ENCODE peak calls at places on chromosome 9, in seven cellular contexts. H, E, W, P, U, N and X are unnamed samples. For H3K36me3 and H3K4me1, the result is how much of the 10 kb centered on the place peaks cover.

GRCh38 chr9:131715906-131716305 is 24.0 kb downstream of the RAPGEF1 start:
- DNase-seq in H (peak), E (no peak), W (no peak), P (no peak), U (no peak), N (peak), X (no peak)

GRCh38 chr9:136265561-136266355 is 20.1 kb upstream of the QSOX2 start:
- DNase-seq in H (no peak), E (no peak), W (no peak), P (no peak), U (no peak), N (no peak), X (no peak)

GRCh38 chr9:127603226-127603625 is 8.9 kb upstream of the STXBP1 start:
- DNase-seq in H (no peak), E (no peak), W (no peak), P (no peak), U (no peak), N (no peak), X (no peak)

GRCh38 chr9:125043631-125044030 is 99.7 kb downstream of the SCAI start:
- DNase-seq in H (no peak), E (no peak), W (no peak), P (no peak), U (no peak), N (no peak), X (no peak)

GRCh38 chr9:119802621-119803020 is 433.4 kb upstream of the BRINP1 start:
- DNase-seq in H (peak), E (no peak), W (peak), P (no peak), U (no peak), N (peak), X (no peak)

GRCh38 chr9:117462926-117463325 is 48.1 kb upstream of the ASTN2 start:
- DNase-seq in H (no peak), E (no peak), W (no peak), P (no peak), U (no peak), N (no peak), X (no peak)

GRCh38 chr9:118059520-118060278 is 355.5 kb downstream of the TLR4 start:
- DNase-seq in H (peak), E (no peak), W (no peak), P (no peak), U (no peak), N (peak), X (no peak)

GRCh38 chr9:69671904-69672827 is at the start of gene APBA1:
- DNase-seq in H (peak), E (peak), W (peak), P (no peak), U (peak), N (peak), X (peak)

GRCh38 chr9:22033012-22033630 is 24.0 kb upstream of the CDKN2B start:
- DNase-seq in H (no peak), E (no peak), W (no peak), P (no peak), U (no peak), N (no peak), X (no peak)

GRCh38 chr9:129287595-129288305 is 109.7 kb upstream of the IER5L start:
- DNase-seq in H (peak), E (peak), W (peak), P (no peak), U (no peak), N (no peak), X (no peak)

GRCh38 chr9:107819772-107820171 is 330.2 kb upstream of the KLF4 start:
- DNase-seq in H (no peak), E (peak), W (no peak), P (no peak), U (no peak), N (peak), X (no peak)

GRCh38 chr9:16074962-16075361 is 522.1 kb downstream of the CCDC171 start:
- DNase-seq in H (no peak), E (no peak), W (no peak), P (no peak), U (no peak), N (no peak), X (no peak)

GRCh38 chr9:1462626-1463308 is 412.6 kb downstream of the DMRT2 start:
- DNase-seq in H (no peak), E (no peak), W (no peak), P (no peak), U (no peak), N (no peak), X (no peak)

GRCh38 chr9:21611896-21612295 is 129.8 kb upstream of the IFNE start:
- DNase-seq in H (no peak), E (no peak), W (no peak), P (peak), U (peak), N (no peak), X (no peak)

GRCh38 chr9:102434545-102434944 is 560.6 kb upstream of the CYLC2 start:
- DNase-seq in H (no peak), E (no peak), W (no peak), P (no peak), U (no peak), N (no peak), X (no peak)

GRCh38 chr9:92432350-92432749 is 8.1 kb upstream of the OMD start:
- DNase-seq in H (no peak), E (no peak), W (no peak), P (no peak), U (no peak), N (no peak), X (no peak)

GRCh38 chr9:92864152-92864551 is 13.7 kb downstream of the ZNF484 start:
- DNase-seq in H (no peak), E (no peak), W (no peak), P (no peak), U (no peak), N (no peak), X (no peak)

GRCh38 chr9:16867571-16868311 is 2.7 kb downstream of the BNC2 start:
- DNase-seq in H (no peak), E (no peak), W (no peak), P (no peak), U (no peak), N (no peak), X (no peak)

GRCh38 chr9:126299706-126300276 is 26.8 kb upstream of the MVB12B start:
- DNase-seq in H (no peak), E (no peak), W (no peak), P (no peak), U (no peak), N (no peak), X (no peak)

GRCh38 chr9:109935406-109936087 is 155.5 kb downstream of the PALM2AKAP2 start:
- DNase-seq in H (no peak), E (no peak), W (no peak), P (no peak), U (no peak), N (no peak), X (no peak)

GRCh38 chr9:112446518-112446917 is 40.1 kb upstream of the KIAA1958 start:
- DNase-seq in H (no peak), E (no peak), W (no peak), P (no peak), U (no peak), N (no peak), X (no peak)

GRCh38 chr9:97759611-97760288 is 62.6 kb upstream of the XPA start:
- DNase-seq in H (no peak), E (no peak), W (no peak), P (no peak), U (no peak), N (no peak), X (no peak)

GRCh38 chr9:125991886-125992529 is 244.8 kb downstream of the PBX3 start:
- DNase-seq in H (no peak), E (no peak), W (peak), P (no peak), U (no peak), N (peak), X (no peak)

GRCh38 chr9:101353683-101354082 is 31.1 kb downstream of the BAAT start:
- DNase-seq in H (no peak), E (no peak), W (no peak), P (no peak), U (no peak), N (no peak), X (no peak)

GRCh38 chr9:101352892-101353462 is 31.8 kb downstream of the BAAT start:
- DNase-seq in H (no peak), E (no peak), W (no peak), P (no peak), U (no peak), N (no peak), X (no peak)

GRCh38 chr9:101354143-101354764 is 30.6 kb downstream of the BAAT start:
- DNase-seq in H (no peak), E (no peak), W (no peak), P (no peak), U (no peak), N (no peak), X (no peak)

GRCh38 chr9:101356619-101357018 is 28.2 kb downstream of the BAAT start:
- DNase-seq in H (no peak), E (no peak), W (no peak), P (no peak), U (no peak), N (no peak), X (no peak)

GRCh38 chr9:101354765-101355708 is 29.8 kb downstream of the BAAT start:
- DNase-seq in H (no peak), E (no peak), W (no peak), P (no peak), U (no peak), N (no peak), X (no peak)
- H3K36me3 ChIP-seq in H (under half), E (under half), W (under half), P (under half), U (under half), N (under half), X (under half)

DNA sequence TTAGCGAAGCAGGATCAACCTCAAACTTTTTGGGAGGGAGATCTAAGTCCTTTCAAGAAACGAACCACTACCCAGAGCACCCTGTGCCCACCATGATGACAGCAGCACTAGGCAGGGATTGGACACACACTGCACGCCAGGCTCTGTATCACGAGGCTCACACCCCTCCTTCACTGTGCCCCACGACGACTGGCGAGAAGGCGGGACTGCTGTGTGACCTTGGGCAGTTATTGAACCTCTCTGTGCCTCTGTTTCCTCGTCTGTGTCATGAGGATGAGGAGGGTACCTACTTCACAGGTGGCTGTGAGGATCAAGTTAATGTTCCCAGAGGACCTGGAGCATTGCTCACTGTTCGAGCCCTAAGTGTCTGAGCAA is 100.2 kb upstream of the COL5A1 start:
- DNase-seq in H (no peak), E (no peak), W (no peak), P (no peak), U (no peak), N (no peak), X (no peak)
- H3K4me1 ChIP-seq in H (under half), E (under half), W (under half), P (under half), U (under half), N (under half), X (under half)

GRCh38 chr9:98859941-98860340 is 52.5 kb downstream of the GALNT12 start:
- DNase-seq in H (no peak), E (no peak), W (no peak), P (no peak), U (no peak), N (no peak), X (no peak)
- H3K27ac ChIP-seq in H (no peak), E (no peak), W (no peak), P (no peak), U (no peak), N (no peak), X (no peak)

GRCh38 chr9:80878556-80878955 is 810.8 kb downstream of the TLE1 start:
- DNase-seq in H (no peak), E (no peak), W (no peak), P (no peak), U (no peak), N (no peak), X (no peak)

GRCh38 chr9:80871596-80871995 is 817.8 kb downstream of the TLE1 start:
- DNase-seq in H (no peak), E (no peak), W (no peak), P (no peak), U (no peak), N (no peak), X (no peak)

GRCh38 chr9:80875947-80876346 is 813.4 kb downstream of the TLE1 start:
- DNase-seq in H (no peak), E (no peak), W (no peak), P (no peak), U (no peak), N (no peak), X (no peak)

GRCh38 chr9:80873861-80874260 is 815.5 kb downstream of the TLE1 start:
- DNase-seq in H (no peak), E (no peak), W (no peak), P (no peak), U (no peak), N (no peak), X (no peak)

DNA sequence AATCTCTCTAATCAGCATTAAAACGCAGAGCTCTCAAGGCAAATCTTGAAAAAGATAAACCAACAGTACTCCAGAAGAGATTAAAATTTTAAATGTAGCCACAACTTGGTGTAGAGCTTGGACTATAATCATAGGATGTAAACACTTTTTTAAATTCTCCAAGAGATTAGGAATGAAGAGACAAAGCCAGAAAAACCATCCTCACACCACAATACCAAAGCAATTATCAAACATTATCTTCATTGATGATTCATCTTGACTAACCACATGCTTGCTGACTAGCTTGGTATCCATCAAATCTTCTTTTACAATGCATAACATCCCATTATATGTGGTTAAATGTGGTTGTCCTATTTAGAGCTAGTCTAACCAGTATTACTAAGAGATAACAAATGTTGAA is 815.1 kb downstream of the TLE1 start:
- DNase-seq in H (no peak), E (no peak), W (no peak), P (no peak), U (no peak), N (no peak), X (no peak)
- H3K36me3 ChIP-seq in H (under half), E (under half), W (under half), P (under half), U (under half), N (under half), X (under half)

GRCh38 chr9:89523948-89524347 is 26.0 kb upstream of the SEMA4D start:
- DNase-seq in H (no peak), E (no peak), W (no peak), P (no peak), U (peak), N (no peak), X (peak)

GRCh38 chr9:89525673-89526374 is 27.9 kb upstream of the SEMA4D start:
- DNase-seq in H (no peak), E (no peak), W (no peak), P (no peak), U (no peak), N (no peak), X (no peak)

GRCh38 chr9:89522979-89523305 is 25.0 kb upstream of the SEMA4D start:
- DNase-seq in H (no peak), E (no peak), W (no peak), P (no peak), U (no peak), N (no peak), X (no peak)

GRCh38 chr9:89526667-89527066 is 28.8 kb upstream of the SEMA4D start:
- DNase-seq in H (no peak), E (no peak), W (no peak), P (no peak), U (no peak), N (no peak), X (no peak)

GRCh38 chr9:89524888-89525385 is 27.0 kb upstream of the SEMA4D start:
- DNase-seq in H (no peak), E (no peak), W (no peak), P (no peak), U (no peak), N (no peak), X (no peak)
- H3K4me1 ChIP-seq in H (under half), E (half or more), W (under half), P (under half), U (half or more), N (under half), X (half or more)

DNA sequence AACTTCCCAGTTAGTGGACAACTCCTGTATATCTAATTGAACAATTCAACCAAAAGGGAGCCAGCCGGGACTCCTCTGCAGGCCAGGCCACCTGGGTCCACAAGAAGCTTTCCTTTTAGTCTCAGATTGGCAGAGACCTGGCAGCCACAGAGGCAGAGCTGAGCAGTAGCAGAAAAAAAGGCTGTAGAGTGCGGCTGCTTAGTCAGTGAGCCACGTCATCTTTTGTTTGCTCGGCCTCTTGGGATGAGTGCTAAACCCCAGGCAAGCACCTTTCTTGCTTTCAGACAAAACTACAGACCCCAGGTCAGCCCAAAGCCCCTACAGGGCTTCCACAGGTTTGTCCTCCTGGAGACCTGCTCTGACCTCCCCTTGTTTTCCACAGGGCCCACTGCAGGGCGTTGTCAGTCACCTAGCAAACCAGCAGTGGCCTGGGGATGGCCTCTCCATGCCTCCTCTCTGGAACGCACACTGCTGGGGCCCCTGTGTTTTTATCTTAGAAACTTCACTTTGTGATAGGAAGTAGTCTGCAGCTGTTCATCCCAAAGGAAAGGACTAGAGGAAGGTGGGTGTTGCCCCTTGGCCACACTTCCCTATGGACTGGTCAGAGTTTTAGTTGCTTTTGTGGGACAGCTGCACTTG is 49.9 kb downstream of the SHB start:
- DNase-seq in H (no peak), E (peak), W (no peak), P (no peak), U (no peak), N (peak), X (no peak)
- H3K27ac ChIP-seq in H (peak), E (peak), W (no peak), P (no peak), U (no peak), N (peak), X (no peak)

GRCh38 chr9:29968831-29969230 is 2395.6 kb upstream of the C9orf72 start:
- DNase-seq in H (no peak), E (no peak), W (no peak), P (no peak), U (no peak), N (no peak), X (no peak)
- H3K36me3 ChIP-seq in H (under half), E (under half), W (under half), P (under half), U (under half), N (under half), X (under half)